ENCODE peak calls at places on chromosomes 3 and 15, in nine cellular contexts. F, G, W, H, C, E, N, D and I are unnamed samples.

GRCh38 chr3:45477026-45477725 is 88.8 kb downstream of the LARS2 start:
- DNase-seq in D (no peak), G (no peak), W (no peak), C (no peak), E (peak), N (no peak), F (no peak), H (no peak), I (no peak)

GRCh38 chr3:65425880-65426279 is 612.8 kb downstream of the MAGI1 start:
- DNase-seq in W (peak), G (no peak), D (no peak), N (no peak), E (peak), C (peak), F (peak), H (no peak), I (peak)

GRCh38 chr3:127043041-127043641 is 60.2 kb downstream of the PLXNA1 start:
- DNase-seq in N (no peak), D (no peak), C (peak), E (no peak), G (no peak), F (peak), W (peak), H (no peak), I (no peak)

GRCh38 chr3:124846189-124846588 is 41.0 kb downstream of the ITGB5 start:
- DNase-seq in N (peak), F (peak), D (peak), G (peak), W (peak), C (peak), H (no peak), E (peak), I (peak)

GRCh38 chr3:182809523-182809922 is 16.2 kb downstream of the ATP11B start:
- DNase-seq in C (peak), F (no peak), E (no peak), W (no peak), D (no peak), N (no peak), G (peak), H (no peak), I (no peak)

GRCh38 chr3:176816937-176817336 is 380.3 kb downstream of the TBL1XR1 start:
- DNase-seq in W (no peak), F (no peak), H (no peak), G (no peak), N (no peak), C (no peak), E (no peak), D (no peak), I (no peak)

GRCh38 chr15:66894986-66895780 is 170.2 kb upstream of the SMAD3 start:
- DNase-seq in E (no peak), H (no peak), N (no peak), C (peak), G (no peak), D (no peak), F (no peak), W (peak), I (no peak)

GRCh38 chr15:92715753-92716152 is 60.2 kb upstream of the FAM174B start:
- DNase-seq in W (no peak), C (peak), G (no peak), H (no peak), N (no peak), D (peak), F (peak), E (peak), I (peak)

GRCh38 chr15:73822998-73823397 is 50.4 kb upstream of the TBC1D21 start:
- DNase-seq in N (no peak), C (peak), G (no peak), F (peak), E (peak), H (no peak), D (peak), W (peak), I (peak)

GRCh38 chr3:170320471-170321121 is 36.9 kb upstream of the SKIL start:
- DNase-seq in E (no peak), D (peak), C (no peak), W (peak), H (no peak), N (no peak), G (no peak), F (peak), I (peak)

GRCh38 chr15:29822685-29823459 is 604 bp upstream of the TJP1 start:
- DNase-seq in N (no peak), D (peak), F (peak), W (peak), C (peak), E (peak), H (peak), G (peak), I (peak)

GRCh38 chr3:178513539-178514410 is 22.5 kb upstream of the KCNMB2 start:
- DNase-seq in D (peak), E (no peak), N (peak), C (no peak), W (no peak), H (peak), F (peak), G (peak), I (no peak)

GRCh38 chr3:72313308-72313707 is 528.4 kb upstream of the PROK2 start:
- DNase-seq in N (no peak), C (no peak), D (no peak), G (no peak), H (no peak), W (no peak), F (no peak), E (no peak), I (no peak)

GRCh38 chr3:112132975-112133448 is at the start of gene GCSAM:
- DNase-seq in F (no peak), C (no peak), G (no peak), E (no peak), N (no peak), W (peak), H (peak), D (no peak), I (peak)

GRCh38 chr3:57627976-57628375 is 30.8 kb upstream of the ARF4 start:
- DNase-seq in D (no peak), E (no peak), N (no peak), F (no peak), H (no peak), G (no peak), C (no peak), W (no peak), I (no peak)

GRCh38 chr15:29849218-29849617 is 26.9 kb upstream of the TJP1 start:
- DNase-seq in E (peak), W (peak), N (no peak), C (no peak), D (no peak), F (no peak), H (no peak), G (no peak), I (peak)

GRCh38 chr3:10366681-10367101 is 45.8 kb upstream of the SEC13 start:
- DNase-seq in W (peak), F (peak), D (peak), C (peak), G (peak), N (peak), E (peak), H (no peak), I (peak)

GRCh38 chr15:78676424-78677110 is 35.6 kb upstream of the CHRNB4 start:
- DNase-seq in W (no peak), G (no peak), N (no peak), C (no peak), F (no peak), E (no peak), D (no peak), H (no peak), I (no peak)

GRCh38 chr3:53046171-53047170 is 598 bp upstream of the SFMBT1 start:
- DNase-seq in E (peak), D (peak), W (peak), G (no peak), N (no peak), F (peak), H (peak), C (no peak), I (peak)

DNA sequence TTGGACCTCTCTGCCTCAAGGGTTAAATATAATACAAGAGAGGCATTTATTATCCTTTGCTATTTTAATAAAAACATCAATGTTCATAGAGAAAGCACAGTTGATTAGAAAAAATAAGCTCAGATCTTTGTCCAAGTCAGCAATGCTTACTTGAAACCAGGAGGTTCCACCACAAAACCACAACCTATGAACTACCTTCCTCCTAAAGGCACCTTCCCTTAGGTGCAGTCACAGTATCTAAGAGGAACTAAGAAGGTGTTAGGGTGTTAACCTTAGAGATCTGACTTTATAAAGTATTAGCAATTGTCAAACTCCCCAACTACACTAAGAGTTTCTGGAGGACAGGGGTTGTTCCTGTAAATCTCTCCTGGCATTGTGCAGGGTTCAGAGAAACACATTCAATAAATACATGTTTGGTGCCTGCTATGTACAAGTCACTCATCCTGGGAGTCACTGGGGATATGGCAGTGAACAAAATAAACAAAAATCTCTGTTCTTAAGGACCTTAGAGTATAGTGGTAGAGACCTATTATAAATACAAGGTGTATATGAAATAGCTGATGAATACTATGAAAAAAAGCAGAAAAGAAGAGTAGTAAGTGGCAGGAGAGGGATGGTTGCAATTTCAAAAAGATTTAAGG is 208.6 kb downstream of the NFKBIZ start:
- DNase-seq in H (no peak), W (no peak), N (no peak), C (no peak), G (no peak), E (no peak), D (no peak), F (no peak), I (no peak)
- H3K4me3 ChIP-seq in H (no peak), W (no peak), N (no peak), C (no peak), G (no peak), E (no peak), D (no peak), F (no peak), I (no peak)

GRCh38 chr3:80308637-80309036 is 540.8 kb upstream of the ROBO1 start:
- DNase-seq in D (no peak), W (no peak), F (no peak), G (no peak), E (no peak), H (no peak), C (no peak), N (no peak), I (no peak)
- TF ChIP-seq CTCF in D (no peak), W (no peak), F (no peak), G (no peak), E (no peak), H (no peak), C (no peak), N (no peak), I (peak)

DNA sequence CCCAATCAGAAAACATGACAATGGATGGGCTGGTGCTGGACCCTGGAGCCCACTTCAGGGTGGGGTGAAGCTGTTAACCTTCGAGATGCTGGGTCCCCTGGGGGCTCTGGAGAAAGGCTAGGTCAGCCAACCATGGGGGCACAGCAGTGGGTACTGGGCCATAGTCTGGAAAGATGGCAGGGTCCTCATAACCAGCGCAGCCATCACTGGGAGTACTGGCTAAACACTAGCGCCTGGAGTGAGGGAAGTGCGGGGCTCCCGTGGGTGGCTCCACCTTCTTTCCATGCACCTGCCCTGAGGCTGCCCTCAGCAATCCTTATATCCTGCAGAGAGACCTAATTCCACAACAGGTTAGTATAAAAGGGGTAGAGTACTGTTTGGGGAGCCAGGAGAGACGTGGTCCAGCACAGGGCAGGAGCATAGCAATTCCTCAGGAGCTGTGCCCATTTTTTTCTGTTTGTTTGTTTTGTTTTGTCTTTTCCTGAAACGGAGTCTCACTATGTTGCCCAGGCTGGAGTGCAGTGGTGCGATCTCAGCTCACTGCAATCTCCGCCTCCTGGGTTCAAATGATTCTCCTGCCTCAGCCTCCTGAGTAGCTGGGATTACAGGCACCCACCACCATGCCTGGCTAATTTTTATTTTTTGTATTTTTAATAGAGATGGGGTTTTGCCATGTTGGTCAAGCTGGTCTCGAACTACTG is 122.6 kb upstream of the MEF2A start:
- DNase-seq in W (no peak), H (peak), F (no peak), N (no peak), D (no peak), C (no peak), E (no peak), G (no peak), I (no peak)
- H3K4me3 ChIP-seq in W (no peak), H (no peak), F (no peak), N (no peak), D (no peak), C (no peak), E (no peak), G (no peak), I (no peak)

DNA sequence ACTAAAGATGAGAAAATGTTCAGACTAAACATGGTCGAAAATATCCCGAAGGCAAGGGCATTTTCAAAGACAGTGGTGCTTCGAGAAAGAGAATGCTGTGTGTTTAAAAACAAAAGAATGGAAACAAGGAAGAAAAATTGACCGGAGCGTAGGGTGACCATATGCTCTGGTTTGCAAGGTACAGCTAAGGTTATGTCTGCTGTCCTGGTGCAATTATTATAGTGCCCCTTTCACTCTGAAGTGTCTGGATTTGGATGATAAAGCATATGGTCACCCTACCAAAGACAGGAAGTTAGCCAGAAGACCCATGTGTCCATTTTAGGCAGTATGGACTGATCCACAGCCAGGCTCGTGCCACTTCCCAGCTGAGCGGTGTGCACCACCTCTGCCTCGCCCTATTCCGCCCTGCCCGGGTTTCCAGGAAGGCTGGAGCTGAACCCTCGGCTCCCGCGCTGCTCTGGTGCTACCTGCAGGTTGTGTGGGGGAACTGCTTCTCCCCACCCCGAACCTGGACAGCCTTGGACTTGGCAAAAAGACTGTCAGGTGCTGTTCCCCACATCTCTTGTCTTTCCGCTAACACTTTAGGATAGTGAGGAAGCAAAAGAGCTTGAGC is 25.2 kb downstream of the GOLGA6D start:
- DNase-seq in H (no peak), W (peak), F (peak), D (peak), C (peak), G (peak), N (no peak), E (no peak), I (peak)
- TF ChIP-seq CTCF in H (peak), W (peak), F (peak), D (peak), C (peak), G (peak), N (peak), E (peak), I (peak)

DNA sequence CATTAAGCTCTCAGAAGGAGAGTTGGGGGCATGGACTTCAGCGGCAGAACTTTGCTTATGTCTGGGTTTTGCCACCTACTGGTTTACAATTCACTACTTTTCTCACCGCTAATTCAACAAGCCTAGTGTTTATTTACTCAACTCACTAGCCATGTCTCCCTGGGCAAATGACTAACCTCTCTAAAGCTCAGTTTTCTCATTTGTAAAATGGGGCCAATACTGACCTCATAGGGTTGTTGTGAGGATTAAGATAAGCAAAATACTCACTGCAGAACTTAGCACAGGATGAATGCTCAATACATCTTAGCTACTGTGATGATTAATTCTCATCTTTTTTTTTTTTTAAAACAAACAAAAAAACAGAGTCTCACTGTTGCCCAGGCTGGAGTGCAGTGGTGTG is 106.3 kb downstream of the CADPS start:
- DNase-seq in N (no peak), D (no peak), H (no peak), F (no peak), G (no peak), C (no peak), W (no peak), E (no peak), I (no peak)
- H3K4me3 ChIP-seq in N (no peak), D (no peak), H (no peak), F (no peak), G (no peak), C (no peak), W (no peak), E (no peak), I (no peak)

GRCh38 chr3:185823280-185824044 is 1.4 kb downstream of the IGF2BP2 start:
- DNase-seq in H (peak), F (peak), E (no peak), D (peak), C (no peak), G (no peak), N (no peak), W (peak), I (peak)
- TF ChIP-seq CTCF in H (no peak), F (peak), E (no peak), D (no peak), C (peak), G (peak), N (peak), W (no peak), I (peak)

GRCh38 chr3:111073186-111073585 is 1.6 kb downstream of the NECTIN3 start:
- DNase-seq in C (peak), W (peak), G (no peak), N (no peak), D (peak), E (peak), F (peak), H (no peak), I (peak)

GRCh38 chr3:111081008-111081545 is 9.5 kb downstream of the NECTIN3 start:
- DNase-seq in G (no peak), N (no peak), W (no peak), E (no peak), F (peak), C (no peak), H (no peak), D (no peak), I (peak)

GRCh38 chr3:111080357-111080937 is 8.8 kb downstream of the NECTIN3 start:
- DNase-seq in C (peak), W (peak), D (peak), F (peak), H (no peak), G (no peak), E (peak), N (no peak), I (peak)

GRCh38 chr3:111076732-111077131 is 5.1 kb downstream of the NECTIN3 start:
- DNase-seq in E (no peak), D (no peak), W (no peak), H (no peak), G (no peak), F (no peak), C (no peak), N (no peak), I (no peak)

GRCh38 chr3:111077384-111077783 is 5.8 kb downstream of the NECTIN3 start:
- DNase-seq in D (no peak), G (no peak), N (no peak), C (no peak), E (no peak), H (no peak), F (no peak), W (no peak), I (no peak)
- H3K4me3 ChIP-seq in D (no peak), G (no peak), N (no peak), C (no peak), E (no peak), H (no peak), F (no peak), W (no peak), I (no peak)

DNA sequence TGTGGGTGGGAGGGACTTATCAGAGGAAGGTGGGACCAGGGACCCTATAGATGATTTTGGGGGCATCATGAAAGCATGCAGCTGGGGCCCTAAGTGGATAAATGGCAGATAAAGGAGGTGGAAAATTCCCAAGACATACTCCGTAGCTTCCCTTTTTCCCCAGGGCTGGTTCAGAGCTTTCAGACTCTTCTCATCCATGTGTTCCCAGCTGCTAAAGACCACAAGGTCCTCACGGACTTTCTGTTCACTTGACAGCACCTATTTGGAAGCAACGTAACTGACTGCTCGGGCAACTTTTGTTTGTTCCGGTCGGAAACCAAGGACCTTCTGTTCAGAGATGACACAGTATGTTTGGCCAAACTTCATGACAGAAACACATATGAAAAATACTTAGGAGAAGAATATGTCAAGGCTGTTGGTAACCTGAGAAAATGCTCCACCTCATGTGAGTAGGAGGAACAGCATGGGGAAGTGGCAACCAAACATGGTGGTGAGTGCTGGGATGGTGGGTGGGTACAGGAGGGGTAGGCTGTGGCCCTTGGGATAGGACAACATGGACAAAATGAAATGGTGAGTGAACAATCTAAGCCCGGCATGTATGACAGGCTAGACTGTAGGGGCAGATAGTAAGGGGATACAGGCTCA is 28.7 kb upstream of the SRPRB start:
- DNase-seq in H (no peak), E (no peak), N (no peak), C (no peak), F (no peak), W (no peak), D (no peak), G (no peak), I (peak)
- TF ChIP-seq CTCF in H (no peak), E (no peak), N (no peak), C (no peak), F (no peak), W (no peak), D (no peak), G (no peak), I (no peak)

GRCh38 chr3:11607816-11608215 is 35.9 kb downstream of the VGLL4 start:
- DNase-seq in E (no peak), N (no peak), W (peak), F (peak), H (no peak), G (no peak), D (no peak), C (peak), I (peak)

GRCh38 chr3:11610044-11610671 is 33.6 kb downstream of the VGLL4 start:
- DNase-seq in D (no peak), G (no peak), E (peak), F (peak), C (peak), N (peak), H (no peak), W (no peak), I (peak)

GRCh38 chr3:11611271-11611893 is 32.3 kb downstream of the VGLL4 start:
- DNase-seq in C (no peak), G (no peak), W (no peak), H (no peak), F (no peak), N (no peak), D (no peak), E (peak), I (no peak)

GRCh38 chr3:11610700-11611099 is 33.0 kb downstream of the VGLL4 start:
- DNase-seq in F (peak), W (no peak), N (no peak), G (no peak), D (no peak), C (no peak), E (no peak), H (no peak), I (no peak)

GRCh38 chr3:11609481-11609880 is 34.2 kb downstream of the VGLL4 start:
- DNase-seq in C (no peak), N (no peak), H (no peak), G (no peak), D (no peak), W (no peak), E (no peak), F (no peak), I (no peak)
- H3K4me3 ChIP-seq in C (peak), N (no peak), H (no peak), G (no peak), D (no peak), W (no peak), E (no peak), F (no peak), I (no peak)